ENCODE peak calls at places on chromosomes 2 and 18, in seven cellular contexts. S is HepG2, P is sigmoid colon, T is HL-60, J is Panc1, M is H1, W is HCT116. F is an unnamed sample.

GRCh38 chr2:215429424-215429823 is 6.4 kb downstream of the FN1 start:
- DNase-seq in S (no peak), P (no peak), T (no peak), J (no peak), M (no peak), W (no peak), F (no peak)

GRCh38 chr2:100893753-100894530 is 74.0 kb downstream of the NPAS2 start:
- DNase-seq in S (peak; percentile 55), P (no peak), T (no peak), J (peak; percentile 70), M (no peak), W (peak; percentile 87), F (no peak)

GRCh38 chr18:9771261-9771976 is 63.3 kb downstream of the RAB31 start:
- DNase-seq in S (peak; percentile 53), P (peak; percentile 90), T (peak; percentile 85), J (peak; percentile 48), M (peak; percentile 59), W (peak; percentile 56), F (no peak)

GRCh38 chr18:12659904-12660605 is 2.1 kb upstream of the SPIRE1 start:
- DNase-seq in S (peak; percentile 47), P (no peak), T (peak; percentile 51), J (no peak), M (no peak), W (peak; percentile 48), F (no peak)

GRCh38 chr2:149160701-149161217 is 122.3 kb downstream of the LYPD6B start:
- DNase-seq in S (no peak), P (no peak), T (peak; percentile 87), J (no peak), M (no peak), W (no peak), F (no peak)

GRCh38 chr18:53944721-53945120 is 279.7 kb downstream of the MBD2 start:
- DNase-seq in S (no peak), P (no peak), T (no peak), J (no peak), M (no peak), W (no peak), F (no peak)

GRCh38 chr2:168194784-168195522 is 52.4 kb downstream of the STK39 start:
- DNase-seq in S (no peak), P (no peak), T (peak; percentile 36), J (no peak), M (no peak), W (no peak), F (no peak)

GRCh38 chr18:2847341-2848144 is 737 bp downstream of the EMILIN2 start:
- DNase-seq in S (no peak), P (peak; percentile 68), T (peak; percentile 50), J (no peak), M (no peak), W (no peak), F (peak; percentile 87)

GRCh38 chr2:109266998-109267854 is 138.2 kb downstream of the SH3RF3 start:
- DNase-seq in S (peak; percentile 56), P (peak; percentile 62), T (peak; percentile 26), J (no peak), M (no peak), W (no peak), F (no peak)

GRCh38 chr2:32991091-32991845 is 44.5 kb downstream of the LTBP1 start:
- DNase-seq in S (no peak), P (no peak), T (no peak), J (no peak), M (no peak), W (no peak), F (no peak)

GRCh38 chr2:113105047-113105446 is 22.4 kb upstream of the IL1RN start:
- DNase-seq in S (no peak), P (no peak), T (no peak), J (no peak), M (no peak), W (no peak), F (no peak)

GRCh38 chr2:52510432-52510831 is 1257.2 kb upstream of the CHAC2 start:
- DNase-seq in S (no peak), P (no peak), T (no peak), J (no peak), M (no peak), W (no peak), F (no peak)

GRCh38 chr2:40332096-40332826 is 119.6 kb downstream of the SLC8A1 start:
- DNase-seq in S (no peak), P (no peak), T (peak; percentile 18), J (no peak), M (no peak), W (no peak), F (no peak)

GRCh38 chr2:28564346-28564745 is 68.5 kb downstream of the PLB1 start:
- DNase-seq in S (no peak), P (peak; percentile 58), T (no peak), J (no peak), M (no peak), W (no peak), F (no peak)

GRCh38 chr2:70261501-70261900 is 3.6 kb downstream of the PCYOX1 start:
- DNase-seq in S (no peak), P (no peak), T (no peak), J (no peak), M (no peak), W (no peak), F (no peak)

GRCh38 chr2:70255637-70256314 is 2.2 kb upstream of the PCYOX1 start:
- DNase-seq in S (no peak), P (no peak), T (no peak), J (no peak), M (no peak), W (no peak), F (no peak)

GRCh38 chr2:70258532-70258875 is 567 bp downstream of the PCYOX1 start:
- DNase-seq in S (peak; percentile 41), P (peak; percentile 90), T (no peak), J (no peak), M (no peak), W (no peak), F (no peak)
- TF ChIP-seq POLR2AphosphoS5 in S (no peak), P (no peak), T (no peak), J (no peak), M (no peak), W (no peak), F (no peak)

DNA sequence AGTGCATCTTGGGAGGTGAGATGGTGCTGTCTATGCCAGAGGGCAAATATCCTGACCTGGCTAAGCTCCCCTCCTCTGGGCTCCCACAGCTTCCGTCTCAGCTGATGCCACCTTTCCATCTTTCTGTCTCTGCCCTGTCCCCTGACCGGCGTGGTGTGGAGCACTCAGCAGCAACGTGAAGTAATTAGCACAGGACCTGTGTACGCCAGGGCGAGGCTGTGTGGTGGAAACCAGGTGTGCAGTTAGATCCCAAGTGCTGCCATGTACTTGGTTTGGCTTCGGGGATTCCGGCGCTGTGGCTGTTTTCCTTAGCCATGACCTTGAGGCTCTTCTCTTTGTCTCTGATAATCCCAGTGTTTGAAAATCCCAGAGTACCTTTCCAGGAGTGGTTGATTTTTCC is 36.5 kb downstream of the COA5 start:
- DNase-seq in S (no peak), P (no peak), T (no peak), J (no peak), M (no peak), W (no peak), F (no peak)
- H3K27ac ChIP-seq in S (no peak overlapping the region), P (no peak overlapping the region), T (no peak overlapping the region), J (no peak overlapping the region), M (no peak overlapping the region), W (no peak overlapping the region), F (no peak overlapping the region)

DNA sequence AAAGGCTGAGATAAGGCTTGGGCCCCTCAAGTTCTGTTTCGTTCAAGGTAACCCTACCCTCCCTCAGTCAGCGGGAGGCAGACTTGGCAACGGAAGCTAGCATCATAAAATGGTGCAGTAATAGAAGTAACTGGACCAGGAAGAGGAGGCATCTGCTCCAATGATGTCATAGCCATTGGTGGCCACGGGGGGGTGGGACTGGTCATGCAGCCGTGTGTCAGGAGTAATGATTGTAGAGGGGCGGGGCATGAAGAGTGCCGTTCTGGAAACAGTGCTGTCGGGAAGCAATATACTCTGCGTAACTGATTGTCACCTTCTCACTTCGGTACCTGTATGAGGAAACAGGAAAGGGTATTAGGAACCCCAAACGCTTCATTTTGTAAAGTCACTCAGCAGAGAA is 6.9 kb upstream of the POLR2D start:
- DNase-seq in S (no peak), P (no peak), T (no peak), J (no peak), M (no peak), W (no peak), F (no peak)
- TF ChIP-seq CTCF in S (no peak), P (no peak), T (no peak), J (no peak), M (peak; percentile 22), W (peak; percentile 28), F (no peak)

GRCh38 chr18:79380816-79381806 is 14.6 kb upstream of the NFATC1 start:
- DNase-seq in S (peak; percentile 22), P (peak; percentile 84), T (peak; percentile 74), J (no peak), M (no peak), W (no peak), F (no peak)
- TF ChIP-seq POLR2AphosphoS5 in S (no peak), P (no peak), T (no peak), J (peak; percentile 60), M (no peak), W (no peak), F (no peak)

DNA sequence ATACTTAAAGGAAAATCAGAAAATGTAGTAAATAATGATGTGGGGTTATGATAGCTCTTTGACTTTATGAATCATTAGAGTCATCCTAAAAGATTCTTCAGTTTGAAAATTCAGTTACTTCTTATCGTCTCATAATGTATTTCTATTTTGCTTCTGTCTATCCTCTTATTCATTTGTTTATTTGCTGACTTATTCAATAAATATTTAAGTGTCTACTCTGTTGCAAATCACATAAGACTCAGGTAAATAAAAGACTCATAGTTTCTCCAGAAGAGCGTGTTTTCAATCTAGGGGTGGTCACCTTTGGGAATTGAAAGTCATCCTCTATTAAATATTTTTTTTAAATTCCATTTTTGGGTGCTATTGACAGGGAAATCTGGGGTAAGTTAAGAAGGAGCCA is 69.1 kb upstream of the RBMS1 start:
- DNase-seq in S (no peak), P (no peak), T (no peak), J (peak; percentile 64), M (no peak), W (no peak), F (no peak)
- H3K27ac ChIP-seq in S (no peak overlapping the region), P (no peak overlapping the region), T (no peak overlapping the region), J (no peak overlapping the region), M (no peak overlapping the region), W (no peak overlapping the region), F (no peak overlapping the region)